ENCODE peak calls at places on chromosomes 16 and 17, in ten cellular contexts. B, A, C, M, V, F, O, L, S and X are unnamed samples.

GRCh38 chr16:72202014-72202413 is 30.1 kb upstream of the PMFBP1 start:
- DNase-seq in C (no peak), L (no peak), V (no peak), M (no peak), S (no peak), B (no peak), F (peak), O (no peak), A (peak), X (no peak)

GRCh38 chr17:31926100-31926729 is 10.6 kb upstream of the SUZ12 start:
- DNase-seq in L (no peak), M (no peak), O (no peak), S (no peak), F (peak), C (no peak), A (no peak), B (no peak), V (no peak), X (no peak)

GRCh38 chr17:15348030-15348429 is 6.6 kb upstream of the TEKT3 start:
- DNase-seq in A (no peak), M (no peak), O (no peak), F (no peak), L (no peak), C (peak), V (no peak), S (no peak), B (no peak), X (no peak)

GRCh38 chr17:40482722-40483121 is 18.7 kb downstream of the TNS4 start:
- DNase-seq in C (no peak), S (no peak), B (no peak), L (no peak), F (no peak), M (no peak), V (no peak), O (no peak), A (no peak), X (no peak)

GRCh38 chr16:77290451-77291110 is 91.4 kb downstream of the SYCE1L start:
- DNase-seq in B (no peak), A (peak), C (peak), F (no peak), O (no peak), M (no peak), V (no peak), S (no peak), L (no peak), X (no peak)

GRCh38 chr17:76081295-76082210 is 2.6 kb downstream of the ZACN start:
- DNase-seq in F (no peak), L (no peak), S (no peak), O (no peak), V (no peak), C (no peak), M (no peak), B (no peak), A (no peak), X (no peak)

GRCh38 chr17:55444471-55445441 is 23.1 kb upstream of the MMD start:
- DNase-seq in B (no peak), C (peak), O (no peak), M (no peak), V (no peak), L (no peak), S (no peak), A (peak), F (no peak), X (no peak)

GRCh38 chr16:48099455-48099854 is 56.3 kb downstream of the ABCC12 start:
- DNase-seq in C (no peak), O (no peak), A (peak), V (no peak), S (no peak), F (no peak), L (no peak), B (no peak), M (no peak), X (peak)

GRCh38 chr17:45345246-45345553 is 28.4 kb upstream of the MAP3K14 start:
- DNase-seq in O (no peak), L (no peak), M (no peak), V (no peak), F (no peak), A (no peak), S (no peak), C (no peak), B (no peak), X (no peak)

GRCh38 chr17:67239597-67239996 is 5.4 kb downstream of the HELZ start:
- DNase-seq in B (no peak), C (peak), S (no peak), L (no peak), A (peak), F (no peak), V (no peak), M (no peak), O (no peak), X (no peak)

GRCh38 chr17:45584092-45585036 is 93.8 kb upstream of the PLEKHM1 start:
- DNase-seq in F (peak), M (peak), S (peak), A (peak), B (peak), V (peak), O (peak), L (peak), C (peak), X (peak)

GRCh38 chr17:64992325-64992802 is 64.2 kb downstream of the GNA13 start:
- DNase-seq in O (no peak), B (peak), C (no peak), F (peak), L (no peak), V (no peak), M (no peak), S (no peak), A (peak), X (no peak)

GRCh38 chr17:31339906-31340661 is 18.7 kb upstream of the EVI2A start:
- DNase-seq in O (no peak), M (no peak), V (no peak), S (no peak), C (peak), A (peak), B (no peak), F (no peak), L (no peak), X (no peak)

GRCh38 chr17:71208111-71208704 is 912.6 kb upstream of the SOX9 start:
- DNase-seq in L (no peak), C (peak), M (no peak), S (no peak), V (no peak), F (no peak), O (no peak), B (no peak), A (peak), X (no peak)

GRCh38 chr16:85491798-85492616 is 121.1 kb upstream of the GSE1 start:
- DNase-seq in L (no peak), V (no peak), M (no peak), O (no peak), S (no peak), B (peak), C (peak), F (peak), A (no peak), X (peak)

GRCh38 chr17:72117748-72118587 is 2.9 kb upstream of the SOX9 start:
- DNase-seq in M (no peak), L (no peak), C (no peak), A (peak), V (no peak), S (no peak), B (no peak), O (no peak), F (peak), X (no peak)

GRCh38 chr16:89700100-89700648 is 1.3 kb downstream of the SPATA2L start:
- DNase-seq in A (peak), O (peak), V (peak), B (peak), F (peak), C (peak), S (peak), M (peak), L (peak), X (peak)

GRCh38 chr16:3113765-3114479 is 1.5 kb downstream of the ZNF205 start:
- DNase-seq in F (no peak), A (peak), B (no peak), C (no peak), M (no peak), O (no peak), V (no peak), L (no peak), S (no peak), X (no peak)